ENCODE peak calls at places on chromosomes 3 and 15, in eight cellular contexts. J is testis; G is mammary epithelial cell; N is CD8-positive, alpha-beta T cell; V is lower leg skin; Y is activated CD8-positive, alpha-beta T cell treated with anti-CD3 and anti-CD28 coated beads for 36 hours; L is upper lobe of right lung; M is fibroblast of lung. U is an unnamed sample.

GRCh38 chr3:52438579-52439425 is 6.1 kb downstream of the SEMA3G start:
- DNase-seq in J (no peak), G (no peak), N (no peak), V (no peak), Y (no peak), L (no peak), M (no peak), U (no peak)

GRCh38 chr3:112640333-112640863 is 545 bp downstream of the CCDC80 start:
- DNase-seq in J (no peak), G (no peak), N (no peak), V (no peak), Y (no peak), L (no peak), M (peak; percentile 93), U (peak; percentile 81)

GRCh38 chr15:70159397-70160009 is 61.8 kb upstream of the TLE3 start:
- DNase-seq in J (no peak), G (no peak), N (no peak), V (no peak), Y (no peak), L (peak; percentile 60), M (no peak), U (no peak)

GRCh38 chr3:18335202-18335601 is 89.9 kb downstream of the SATB1 start:
- DNase-seq in J (no peak), G (peak; percentile 0), N (no peak), V (no peak), Y (no peak), L (no peak), M (no peak), U (no peak)

GRCh38 chr3:68088216-68088615 is 433.8 kb upstream of the SUCLG2 start:
- DNase-seq in J (no peak), G (no peak), N (no peak), V (no peak), Y (peak; percentile 73), L (no peak), M (no peak), U (no peak)

GRCh38 chr15:48462688-48463087 is 131.5 kb downstream of the DUT start:
- DNase-seq in J (no peak), G (no peak), N (no peak), V (no peak), Y (no peak), L (no peak), M (no peak), U (no peak)

GRCh38 chr15:69804786-69805185 is 292.9 kb downstream of the TLE3 start:
- DNase-seq in J (no peak), G (no peak), N (no peak), V (no peak), Y (no peak), L (no peak), M (no peak), U (no peak)

GRCh38 chr15:66658855-66659254 is 43.2 kb upstream of the SMAD6 start:
- DNase-seq in J (no peak), G (no peak), N (no peak), V (no peak), Y (no peak), L (no peak), M (no peak), U (no peak)

GRCh38 chr3:127476936-127477335 is 113.6 kb downstream of the TPRA1 start:
- DNase-seq in J (no peak), G (no peak), N (no peak), V (no peak), Y (no peak), L (peak; percentile 28), M (no peak), U (no peak)

GRCh38 chr3:24829011-24829581 is 334.4 kb upstream of the THRB start:
- DNase-seq in J (peak; percentile 21), G (no peak), N (no peak), V (no peak), Y (no peak), L (peak; percentile 81), M (no peak), U (no peak)

GRCh38 chr15:82571722-82572222 is 31.5 kb upstream of the RPS17 start:
- DNase-seq in J (peak; percentile 83), G (peak; percentile 35), N (no peak), V (peak; percentile 51), Y (peak; percentile 3), L (peak; percentile 73), M (peak; percentile 81), U (peak; percentile 60)

GRCh38 chr15:65328506-65329297 is 24.2 kb downstream of the RNU5B-1 start:
- DNase-seq in J (no peak), G (no peak), N (no peak), V (no peak), Y (no peak), L (no peak), M (no peak), U (no peak)

GRCh38 chr15:72033711-72034110 is 84.2 kb downstream of the MYO9A start:
- DNase-seq in J (no peak), G (no peak), N (no peak), V (no peak), Y (no peak), L (no peak), M (no peak), U (peak; percentile 22)

GRCh38 chr3:47225310-47225906 is 57.2 kb downstream of the KIF9 start:
- DNase-seq in J (no peak), G (no peak), N (no peak), V (no peak), Y (no peak), L (no peak), M (peak; percentile 67), U (peak; percentile 25)

GRCh38 chr3:52162250-52162872 is 8.1 kb upstream of the POC1A start:
- DNase-seq in J (no peak), G (no peak), N (no peak), V (no peak), Y (no peak), L (no peak), M (no peak), U (no peak)

GRCh38 chr15:101288905-101289513 is 6.0 kb downstream of the SNRPA1 start:
- DNase-seq in J (peak; percentile 20), G (peak; percentile 37), N (no peak), V (no peak), Y (no peak), L (no peak), M (peak; percentile 66), U (no peak)

GRCh38 chr3:64267774-64268604 is 42.7 kb upstream of the PRICKLE2 start:
- DNase-seq in J (peak; percentile 64), G (peak; percentile 76), N (no peak), V (peak; percentile 55), Y (no peak), L (peak; percentile 69), M (peak; percentile 78), U (peak; percentile 73)

GRCh38 chr15:60496853-60497252 is 17.9 kb upstream of the ICE2 start:
- DNase-seq in J (no peak), G (no peak), N (no peak), V (no peak), Y (no peak), L (no peak), M (no peak), U (no peak)
- TF ChIP-seq CTCF in J (no peak), G (no peak), N (no peak), V (no peak), Y (no peak), L (no peak), M (no peak), U (no peak)

GRCh38 chr3:138439646-138440045 is 5.2 kb downstream of the ESYT3 start:
- DNase-seq in J (no peak), G (no peak), N (no peak), V (no peak), Y (no peak), L (no peak), M (no peak), U (no peak)

GRCh38 chr3:138438896-138439295 is 4.5 kb downstream of the ESYT3 start:
- DNase-seq in J (no peak), G (no peak), N (no peak), V (no peak), Y (no peak), L (no peak), M (no peak), U (no peak)

GRCh38 chr3:138435840-138436239 is 1.4 kb downstream of the ESYT3 start:
- DNase-seq in J (no peak), G (no peak), N (no peak), V (no peak), Y (no peak), L (no peak), M (no peak), U (no peak)

GRCh38 chr3:138434875-138435772 is 708 bp downstream of the ESYT3 start:
- DNase-seq in J (no peak), G (no peak), N (no peak), V (no peak), Y (peak; percentile 14), L (peak; percentile 72), M (no peak), U (no peak)

GRCh38 chr3:138437281-138437680 is 2.9 kb downstream of the ESYT3 start:
- DNase-seq in J (no peak), G (no peak), N (no peak), V (no peak), Y (no peak), L (no peak), M (no peak), U (no peak)
- TF ChIP-seq CTCF in J (no peak), G (no peak), N (no peak), V (no peak), Y (no peak), L (no peak), M (no peak), U (no peak)

GRCh38 chr3:168534761-168535160 is 439.0 kb upstream of the GOLIM4 start:
- DNase-seq in J (no peak), G (no peak), N (no peak), V (no peak), Y (peak; percentile 2), L (no peak), M (no peak), U (no peak)
- TF ChIP-seq CTCF in J (no peak), G (no peak), N (no peak), V (no peak), Y (no peak), L (no peak), M (no peak), U (no peak)

GRCh38 chr15:89469331-89470107 is 26.9 kb downstream of the RHCG start:
- DNase-seq in J (no peak), G (no peak), N (no peak), V (no peak), Y (no peak), L (peak; percentile 23), M (no peak), U (no peak)

GRCh38 chr15:89477411-89478242 is 18.8 kb downstream of the RHCG start:
- DNase-seq in J (no peak), G (no peak), N (no peak), V (no peak), Y (no peak), L (no peak), M (no peak), U (no peak)

GRCh38 chr15:89475688-89476087 is 20.7 kb downstream of the RHCG start:
- DNase-seq in J (no peak), G (no peak), N (no peak), V (no peak), Y (no peak), L (peak; percentile 1), M (no peak), U (no peak)

DNA sequence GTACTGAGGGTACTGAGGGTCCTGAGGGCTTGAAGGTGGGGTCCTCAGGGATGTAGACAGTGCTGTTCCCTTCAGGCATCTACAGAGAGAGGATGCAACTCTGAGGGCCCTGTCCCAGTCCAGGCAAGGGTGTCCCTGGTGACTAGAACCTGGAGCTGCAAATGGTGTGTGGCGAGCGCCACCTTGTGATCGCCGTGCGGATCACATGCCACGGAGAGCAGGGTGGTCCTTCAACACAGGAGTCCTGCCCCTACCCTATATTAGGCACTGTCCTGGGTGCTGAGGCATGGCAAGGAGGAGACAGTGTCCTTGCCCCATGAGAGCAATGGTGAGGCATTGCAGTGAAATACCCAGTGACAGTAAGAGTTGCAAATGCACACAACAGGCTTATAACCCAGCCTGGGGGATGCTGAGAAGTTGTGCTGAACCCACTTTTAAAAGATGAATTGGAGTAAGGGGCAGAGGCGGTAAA is 23.6 kb downstream of the RHCG start:
- DNase-seq in J (peak; percentile 48), G (peak; percentile 37), N (no peak), V (no peak), Y (peak; percentile 71), L (no peak), M (peak; percentile 41), U (peak; percentile 37)
- TF ChIP-seq CTCF in J (no peak), G (peak; percentile 80), N (no peak), V (no peak), Y (peak; percentile 87), L (peak; percentile 47), M (peak; percentile 51), U (peak; percentile 78)

U was measured in astrocyte of the spinal cord.